ENCODE peak calls at places on chromosomes 4 and X, in nine cellular contexts. J is mucosa of descending colon; N is stimulated activated CD4-positive, alpha-beta T cell treated with anti-CD3 and anti-CD28 coated beads, Interleukin-1b, Interleukin-23, amount 100 ng/mL, for 24 hours; X is sciatic nerve; S is K562; P is fibroblast of lung; Q is activated gamma-delta T cell; A is G401; D is activated CD8-positive, alpha-beta memory T cell treated with anti-CD3 and anti-CD28 coated beads for 48 hours. I is an unnamed sample.

GRCh38 chr4:188665466-188665865 is 526.2 kb downstream of the TRIML1 start:
- DNase-seq in J (no peak), D (no peak), P (no peak), N (no peak), X (no peak), Q (no peak), S (no peak), A (no peak), I (no peak)

GRCh38 chrX:39883664-39884063 is 214.1 kb downstream of the BCOR start:
- DNase-seq in J (no peak), S (no peak), Q (no peak), D (no peak), P (no peak), N (peak), A (no peak), X (no peak), I (no peak)

GRCh38 chrX:3697701-3698279 is 15.7 kb downstream of the PRKX start:
- DNase-seq in J (no peak), P (peak), D (no peak), Q (peak), S (no peak), X (peak), N (no peak), A (peak), I (peak)

GRCh38 chr4:85734446-85734845 is 259.5 kb downstream of the ARHGAP24 start:
- DNase-seq in D (no peak), Q (no peak), N (no peak), J (no peak), A (no peak), P (no peak), S (no peak), X (no peak), I (no peak)

GRCh38 chr4:125104616-125105015 is 210.1 kb upstream of the FAT4 start:
- DNase-seq in S (no peak), P (peak), A (no peak), J (no peak), N (no peak), X (no peak), Q (no peak), D (no peak), I (no peak)

GRCh38 chr4:80252953-80253352 is 13.5 kb upstream of the FGF5 start:
- DNase-seq in Q (no peak), X (no peak), A (no peak), D (no peak), P (no peak), J (no peak), N (no peak), S (no peak), I (no peak)

GRCh38 chrX:18899796-18900380 is 84.0 kb downstream of the PHKA2 start:
- DNase-seq in S (no peak), J (no peak), A (peak), Q (no peak), D (no peak), P (peak), N (no peak), X (no peak), I (no peak)

GRCh38 chrX:129781134-129782014 is 1.6 kb downstream of the SASH3 start:
- DNase-seq in J (peak), Q (peak), D (no peak), S (no peak), X (no peak), A (no peak), N (peak), P (no peak), I (no peak)

GRCh38 chrX:13756381-13756780 is 21.8 kb downstream of the OFD1 start:
- DNase-seq in N (no peak), P (no peak), A (no peak), J (no peak), X (no peak), Q (no peak), D (no peak), S (no peak), I (no peak)

GRCh38 chr4:8393593-8394038 is 46.9 kb downstream of the ACOX3 start:
- DNase-seq in N (no peak), X (no peak), Q (no peak), P (peak), J (peak), A (no peak), S (no peak), D (no peak), I (peak)

GRCh38 chr4:1291996-1292702 is 2.5 kb downstream of the MAEA start:
- DNase-seq in Q (no peak), P (no peak), A (no peak), D (no peak), X (peak), N (no peak), S (no peak), J (no peak), I (no peak)

GRCh38 chrX:13851996-13852695 is 35.3 kb upstream of the GPM6B start:
- DNase-seq in N (no peak), J (no peak), X (no peak), D (no peak), P (no peak), A (peak), S (no peak), Q (no peak), I (no peak)

GRCh38 chr4:147498031-147498700 is 17.3 kb downstream of the EDNRA start:
- DNase-seq in P (peak), S (no peak), J (no peak), N (no peak), X (no peak), D (no peak), Q (no peak), A (no peak), I (peak)

GRCh38 chr4:114383721-114384120 is 214.9 kb upstream of the UGT8 start:
- DNase-seq in D (no peak), J (no peak), S (no peak), X (no peak), Q (no peak), N (no peak), A (peak), P (peak), I (peak)

GRCh38 chr4:155582971-155583437 is 83.6 kb upstream of the GUCY1A1 start:
- DNase-seq in J (no peak), A (no peak), X (no peak), Q (no peak), N (no peak), S (no peak), D (no peak), P (peak), I (peak)

GRCh38 chr4:125085-125820 is 952 bp downstream of the ZNF718 start:
- DNase-seq in S (peak), Q (no peak), D (no peak), P (peak), A (peak), J (peak), N (peak), X (no peak), I (peak)

GRCh38 chr4:166064706-166065105 is 191.7 kb downstream of the TLL1 start:
- DNase-seq in J (no peak), A (no peak), N (no peak), D (no peak), P (no peak), Q (no peak), X (no peak), S (no peak), I (no peak)

GRCh38 chrX:106249706-106250379 is 81.7 kb downstream of the PWWP3B start:
- DNase-seq in P (no peak), X (no peak), Q (no peak), S (no peak), J (no peak), N (no peak), A (no peak), D (no peak), I (no peak)

GRCh38 chr4:38784141-38784540 is 1.4 kb upstream of the TLR10 start:
- DNase-seq in S (no peak), N (no peak), Q (no peak), X (no peak), A (no peak), D (no peak), J (no peak), P (no peak), I (no peak)

GRCh38 chr4:112284662-112285411 is 867 bp downstream of the TIFA start:
- DNase-seq in A (peak), X (no peak), S (peak), Q (peak), D (no peak), J (peak), N (no peak), P (peak), I (no peak)

GRCh38 chrX:150486011-150486410 is 82.4 kb upstream of the MTM1 start:
- DNase-seq in D (no peak), S (peak), P (peak), X (no peak), N (peak), Q (no peak), A (peak), J (peak), I (peak)

GRCh38 chrX:132968282-132968681 is 9.9 kb upstream of the HS6ST2 start:
- DNase-seq in X (no peak), P (no peak), Q (no peak), D (no peak), A (no peak), S (no peak), N (no peak), J (no peak), I (no peak)

GRCh38 chr4:5893013-5893580 is at the start of gene CRMP1:
- DNase-seq in D (no peak), A (peak), S (no peak), Q (no peak), N (no peak), J (no peak), X (no peak), P (no peak), I (no peak)

GRCh38 chr4:22962186-22962786 is 269.5 kb downstream of the GBA3 start:
- DNase-seq in X (no peak), S (peak), D (no peak), N (no peak), P (peak), A (no peak), Q (no peak), J (peak), I (peak)

I was measured in brain microvascular endothelial cell.